ENCODE peak calls at places on chromosomes 4 and X, in four cellular contexts. M, G, J and Z are unnamed samples.

GRCh38 chrX:131213400-131213799 is 75.7 kb downstream of the IGSF1 start:
- DNase-seq in M (no peak), G (no peak), J (no peak), Z (no peak)

GRCh38 chr4:88457307-88458090 is 580 bp downstream of the HERC5 start:
- DNase-seq in M (peak; percentile 57), G (peak; percentile 56), J (peak; percentile 24), Z (peak; percentile 38)

GRCh38 chr4:86921608-86922252 is 13.1 kb upstream of the AFF1 start:
- DNase-seq in M (no peak), G (no peak), J (no peak), Z (no peak)

GRCh38 chr4:42656986-42657792 is at the start of gene ATP8A1:
- DNase-seq in M (peak; percentile 94), G (peak; percentile 96), J (peak; percentile 88), Z (peak; percentile 91)

GRCh38 chrX:53682885-53683555 is 3.5 kb downstream of the HUWE1 start:
- DNase-seq in M (peak; percentile 30), G (no peak), J (peak; percentile 38), Z (peak; percentile 8)

GRCh38 chr4:16598241-16599224 is 299.9 kb downstream of the LDB2 start:
- DNase-seq in M (no peak), G (no peak), J (no peak), Z (no peak)

GRCh38 chrX:38247051-38247450 is 26.4 kb upstream of the SRPX start:
- DNase-seq in M (no peak), G (no peak), J (no peak), Z (no peak)

GRCh38 chr4:41067369-41067768 is 147.0 kb downstream of the APBB2 start:
- DNase-seq in M (no peak), G (no peak), J (no peak), Z (no peak)

GRCh38 chrX:69014200-69014599 is 151.1 kb downstream of the PJA1 start:
- DNase-seq in M (no peak), G (no peak), J (no peak), Z (no peak)

GRCh38 chr4:143599827-143600226 is 86.3 kb downstream of the SMARCA5 start:
- DNase-seq in M (no peak), G (no peak), J (no peak), Z (no peak)

GRCh38 chr4:147943159-147943638 is 211.3 kb downstream of the ARHGAP10 start:
- DNase-seq in M (no peak), G (no peak), J (no peak), Z (no peak)

GRCh38 chr4:152079543-152080293 is 318.9 kb upstream of the GATB start:
- DNase-seq in M (peak; percentile 90), G (no peak), J (no peak), Z (no peak)

GRCh38 chr4:170805352-170805751 is 715.6 kb upstream of the AADAT start:
- DNase-seq in M (no peak), G (no peak), J (no peak), Z (no peak)

GRCh38 chrX:134930501-134930900 is 60.3 kb upstream of the SMIM10 start:
- DNase-seq in M (no peak), G (no peak), J (no peak), Z (no peak)

GRCh38 chrX:48475295-48475694 is 704 bp upstream of the FTSJ1 start:
- DNase-seq in M (no peak), G (no peak), J (no peak), Z (no peak)

GRCh38 chrX:11458175-11458574 is 165.0 kb downstream of the AMELX start:
- DNase-seq in M (no peak), G (no peak), J (no peak), Z (no peak)

GRCh38 chr4:166594326-166594946 is 639.9 kb downstream of the SPOCK3 start:
- DNase-seq in M (peak; percentile 57), G (peak; percentile 21), J (peak; percentile 23), Z (no peak)